ENCODE peak calls at places on chromosome 15, in five cellular contexts. M, H, G, T and E are unnamed samples.

GRCh38 chr15:33194704-33195261 is at the start of gene FMN1:
- DNase-seq in H (peak), M (no peak), G (peak), T (peak), E (peak)

GRCh38 chr15:41443275-41443674 is 26.4 kb downstream of the RTF1 start:
- DNase-seq in M (peak), T (no peak), G (no peak), H (no peak), E (no peak)

GRCh38 chr15:58138106-58138505 is at the start of gene AQP9:
- DNase-seq in G (no peak), H (no peak), M (no peak), T (no peak), E (no peak)

GRCh38 chr15:70356919-70357318 is 259.2 kb upstream of the TLE3 start:
- DNase-seq in G (no peak), H (no peak), T (no peak), M (no peak), E (no peak)

GRCh38 chr15:63372753-63373152 is 8.9 kb downstream of the CA12 start:
- DNase-seq in G (no peak), H (no peak), T (peak), M (no peak), E (no peak)

GRCh38 chr15:99090011-99090699 is 14.7 kb upstream of the SYNM start:
- DNase-seq in H (peak), T (no peak), M (no peak), G (no peak), E (no peak)

GRCh38 chr15:68985361-68985891 is 29.1 kb upstream of the NOX5 start:
- DNase-seq in T (no peak), M (no peak), H (no peak), G (no peak), E (no peak)

GRCh38 chr15:35067501-35068347 is 17.4 kb downstream of the NANOGP8 start:
- DNase-seq in H (no peak), G (no peak), M (no peak), T (no peak), E (no peak)

GRCh38 chr15:50685976-50686467 is 575 bp downstream of the TRPM7 start:
- DNase-seq in T (peak), M (peak), H (peak), G (peak), E (no peak)

GRCh38 chr15:40493089-40493840 is 22.5 kb downstream of the CHST14 start:
- DNase-seq in G (no peak), T (no peak), H (no peak), M (no peak), E (no peak)

DNA sequence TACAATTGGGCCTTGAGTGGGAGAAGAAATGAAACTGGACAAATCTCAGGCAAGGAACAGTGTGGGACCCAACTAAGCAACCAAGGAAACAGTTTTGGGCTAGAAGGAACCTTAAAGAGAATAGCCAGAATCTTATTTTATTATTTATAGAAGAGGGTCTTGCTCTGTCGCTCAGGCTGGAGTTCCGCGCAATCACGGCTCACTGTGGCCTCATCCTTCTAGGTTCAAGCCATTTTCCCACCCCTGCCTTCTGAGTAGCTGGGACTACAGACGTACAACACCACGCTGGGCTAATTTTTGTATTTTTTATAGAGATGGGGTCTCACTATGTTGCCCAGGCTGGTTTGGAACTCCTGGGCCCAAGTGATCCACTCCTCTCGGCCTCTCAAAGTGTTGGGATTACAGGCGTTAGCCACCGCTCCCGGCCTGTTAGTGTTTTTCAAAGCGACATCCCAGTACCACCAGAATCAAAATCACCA is 734 bp upstream of the WDR76 start:
- DNase-seq in G (no peak), M (no peak), T (no peak), H (no peak), E (no peak)
- H2AFZ ChIP-seq in G (peak), M (no peak), T (peak), H (peak), E (no peak)

GRCh38 chr15:94028809-94029208 is 202.6 kb upstream of the MCTP2 start:
- DNase-seq in T (no peak), H (no peak), G (no peak), M (no peak), E (no peak)

GRCh38 chr15:94027571-94027970 is 203.8 kb upstream of the MCTP2 start:
- DNase-seq in H (no peak), M (no peak), T (no peak), G (no peak), E (no peak)

GRCh38 chr15:94031072-94031471 is 200.3 kb upstream of the MCTP2 start:
- DNase-seq in M (no peak), G (no peak), T (no peak), H (no peak), E (no peak)

GRCh38 chr15:94028121-94028520 is 203.2 kb upstream of the MCTP2 start:
- DNase-seq in M (no peak), H (no peak), T (no peak), G (no peak), E (no peak)

GRCh38 chr15:94029495-94029894 is 201.9 kb upstream of the MCTP2 start:
- DNase-seq in G (no peak), H (no peak), M (no peak), T (no peak), E (no peak)
- TF ChIP-seq CTCF in G (no peak), H (no peak), M (no peak), T (no peak), E (no peak)

DNA sequence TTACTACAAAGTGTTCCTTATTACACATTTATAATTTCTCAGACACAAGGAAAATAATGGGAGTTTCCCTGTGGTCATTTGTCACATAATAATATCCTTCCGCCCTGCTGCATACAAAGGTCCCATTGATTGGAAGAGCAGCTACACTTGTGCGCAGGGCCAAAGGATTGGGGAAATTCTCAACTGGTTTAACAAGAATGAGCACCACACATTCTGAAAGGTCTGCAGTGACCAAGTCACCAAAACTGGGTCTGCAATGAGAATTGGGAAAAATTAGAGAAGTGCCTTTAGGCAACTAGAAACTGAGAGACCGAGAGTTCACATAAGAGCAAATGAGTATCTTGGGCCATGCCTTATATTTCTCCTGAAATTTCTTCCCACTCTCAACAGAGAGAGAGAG is 98.2 kb upstream of the NR2F2 start:
- DNase-seq in M (no peak), T (no peak), G (no peak), H (no peak), E (no peak)
- TF ChIP-seq ZBTB33 in M (no peak), T (no peak), G (no peak), H (no peak), E (no peak)

DNA sequence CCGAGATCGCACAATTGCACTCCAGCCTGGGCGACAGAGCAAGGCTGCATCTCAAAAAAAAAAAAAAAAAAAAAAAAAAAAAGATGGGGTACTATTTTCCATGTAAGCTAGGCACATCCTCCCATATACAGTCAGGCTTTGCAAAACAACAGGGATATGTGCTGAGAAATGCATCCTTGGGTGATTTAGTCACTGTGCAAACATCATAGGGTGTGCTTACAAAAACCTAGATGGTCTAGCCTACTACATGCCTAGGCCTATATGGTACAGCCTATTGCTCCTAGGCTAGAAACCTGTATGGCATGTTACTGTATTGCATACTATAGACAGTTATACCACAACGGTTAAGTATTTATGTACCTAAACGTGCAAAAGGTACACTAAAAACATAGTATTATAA is 75.0 kb downstream of the TTBK2 start:
- DNase-seq in M (peak), H (no peak), T (no peak), G (no peak), E (no peak)
- H2AFZ ChIP-seq in M (no peak), H (no peak), T (no peak), G (no peak), E (no peak)

GRCh38 chr15:27694506-27695077 is 404.5 kb downstream of the OCA2 start:
- DNase-seq in M (peak), G (no peak), T (no peak), H (no peak), E (no peak)

GRCh38 chr15:27686376-27686775 is 412.7 kb downstream of the OCA2 start:
- DNase-seq in M (no peak), G (no peak), H (no peak), T (no peak), E (no peak)

GRCh38 chr15:27686971-27687370 is 412.1 kb downstream of the OCA2 start:
- DNase-seq in T (no peak), H (no peak), M (no peak), G (no peak), E (no peak)

GRCh38 chr15:27692438-27692837 is 406.7 kb downstream of the OCA2 start:
- DNase-seq in G (no peak), M (no peak), H (no peak), T (no peak), E (no peak)

DNA sequence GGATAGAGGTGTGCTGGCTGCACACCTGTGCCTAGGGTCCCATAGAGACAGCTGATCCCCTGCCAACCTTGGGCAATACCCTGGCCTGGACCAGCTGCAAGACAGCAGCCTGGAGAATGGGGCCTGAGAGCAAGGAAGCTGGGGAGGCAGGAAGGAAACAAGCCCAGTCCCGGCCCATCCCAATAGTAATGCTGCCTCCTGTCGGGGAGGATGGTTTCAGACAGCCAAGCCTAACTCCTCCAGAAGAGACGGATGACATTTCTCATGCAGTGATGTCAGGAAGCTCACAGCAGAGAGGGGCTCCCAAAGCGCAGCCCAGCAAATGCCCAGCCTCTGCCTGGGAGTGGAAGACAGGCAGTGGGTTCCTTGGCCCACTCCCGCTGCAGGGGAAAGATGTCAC is 408.8 kb downstream of the OCA2 start:
- DNase-seq in H (no peak), M (no peak), G (no peak), T (no peak), E (no peak)
- TF ChIP-seq CTCF in H (no peak), M (no peak), G (peak), T (no peak), E (no peak)